ENCODE peak calls at places on chromosomes 6 and 20, in six cellular contexts. E is pancreas; W is HFF-Myc; L is choroid plexus epithelial cell; F is AG04449; Q is CD4-positive, alpha-beta T cell. J is an unnamed sample.

GRCh38 chr6:55632953-55633352 is 54.0 kb upstream of the HMGCLL1 start:
- DNase-seq in L (peak; percentile 13), E (no peak), Q (no peak), W (no peak), F (no peak), J (no peak)

GRCh38 chr6:149342525-149342924 is 25.0 kb downstream of the TAB2 start:
- DNase-seq in F (no peak), E (no peak), L (no peak), W (no peak), Q (no peak), J (no peak)

GRCh38 chr6:166584046-166584679 is 2.3 kb downstream of the RAMACL start:
- DNase-seq in W (peak; percentile 75), L (no peak), Q (no peak), E (no peak), F (no peak), J (no peak)

GRCh38 chr6:155402656-155403304 is 52.9 kb downstream of the NOX3 start:
- DNase-seq in F (no peak), Q (no peak), L (no peak), E (no peak), W (no peak), J (no peak)

GRCh38 chr6:14038636-14039035 is 78.9 kb upstream of the CD83 start:
- DNase-seq in Q (no peak), W (no peak), L (peak; percentile 25), F (no peak), E (no peak), J (no peak)

GRCh38 chr20:25296094-25297093 is 48.5 kb downstream of the PYGB start:
- DNase-seq in W (no peak), Q (no peak), F (no peak), E (no peak), L (peak; percentile 57), J (no peak)

GRCh38 chr20:23634044-23634801 is 3.5 kb downstream of the CST3 start:
- DNase-seq in E (no peak), W (no peak), F (no peak), L (no peak), Q (no peak), J (no peak)

GRCh38 chr6:119348308-119349040 is 1.1 kb downstream of the MAN1A1 start:
- DNase-seq in W (no peak), L (peak; percentile 50), F (no peak), E (peak; percentile 23), Q (peak; percentile 40), J (no peak)

GRCh38 chr20:4875578-4876067 is 125.7 kb downstream of the SLC23A2 start:
- DNase-seq in F (no peak), Q (no peak), W (no peak), L (no peak), E (no peak), J (no peak)

GRCh38 chr6:46191961-46192360 is 21.2 kb upstream of the ENPP5 start:
- DNase-seq in L (peak; percentile 76), Q (no peak), E (no peak), W (peak; percentile 9), F (peak; percentile 16), J (peak; percentile 4)

GRCh38 chr20:3935295-3935955 is 46.2 kb downstream of the PANK2 start:
- DNase-seq in Q (no peak), L (no peak), E (no peak), W (no peak), F (no peak), J (no peak)

GRCh38 chr20:59864726-59865125 is 68.7 kb downstream of the SYCP2 start:
- DNase-seq in W (no peak), E (no peak), F (no peak), Q (no peak), L (no peak), J (no peak)

GRCh38 chr6:30234361-30234760 is 21.2 kb upstream of the TRIM26 start:
- DNase-seq in E (no peak), W (no peak), F (no peak), L (no peak), Q (no peak), J (no peak)

GRCh38 chr20:6583134-6583738 is 184.2 kb upstream of the BMP2 start:
- DNase-seq in Q (no peak), E (peak; percentile 25), F (no peak), L (peak; percentile 78), W (peak; percentile 50), J (no peak)

GRCh38 chr6:5184878-5185277 is 75.9 kb downstream of the LYRM4 start:
- DNase-seq in W (no peak), Q (no peak), E (no peak), F (no peak), L (no peak), J (no peak)

DNA sequence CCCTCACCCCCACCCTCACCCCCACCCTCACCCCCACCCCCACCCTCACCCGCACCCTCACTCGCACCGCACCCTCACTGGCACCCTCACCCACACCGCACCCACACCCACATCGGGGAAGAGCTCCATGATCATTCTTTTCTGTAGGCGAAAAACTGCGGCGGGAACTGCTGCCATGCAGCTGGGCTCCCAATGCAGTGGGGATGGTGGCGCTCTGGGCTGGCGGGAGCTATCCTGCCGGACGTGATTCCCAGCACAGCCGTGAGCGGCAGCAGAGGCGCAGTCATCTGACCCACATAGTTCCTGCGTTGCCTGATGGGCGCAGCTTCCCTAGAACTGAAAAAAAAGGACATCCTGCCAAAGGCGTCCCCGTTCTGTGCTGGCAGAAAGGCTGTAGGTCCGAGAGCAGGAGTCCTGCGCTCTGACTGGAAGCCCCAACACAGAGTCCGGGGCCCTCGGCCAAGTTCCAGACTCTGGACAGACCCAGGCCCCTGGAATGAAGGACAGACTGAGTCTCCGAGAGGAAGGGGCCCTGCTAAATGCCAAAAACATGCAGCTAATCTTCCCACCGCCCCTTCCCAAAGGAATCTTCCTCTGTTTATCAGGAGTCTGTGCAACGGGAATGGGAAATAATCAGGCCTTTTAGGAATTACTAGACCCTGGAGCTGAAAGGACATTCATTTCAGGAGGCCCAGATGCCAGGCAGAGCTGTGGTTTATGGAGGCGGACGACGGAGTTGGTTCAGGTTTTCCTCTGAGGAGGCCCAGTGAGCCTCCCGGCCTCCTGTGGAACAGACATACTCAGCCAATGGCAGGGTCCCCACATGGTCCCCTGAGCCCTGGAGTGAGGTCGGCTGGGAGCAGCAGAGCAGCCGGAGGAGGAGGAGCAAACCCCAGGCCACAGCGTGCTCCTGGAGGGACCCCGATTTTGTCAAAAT is 14.1 kb upstream of the TCFL5 start:
- DNase-seq in E (peak; percentile 54), L (peak; percentile 82), F (no peak), Q (no peak), W (peak; percentile 81), J (no peak)
- TF ChIP-seq CTCF in E (no peak), L (peak; percentile 56), F (peak; percentile 38), Q (no peak), W (peak; percentile 47), J (peak; percentile 50)

GRCh38 chr6:147176795-147177194 is 27.4 kb upstream of the STXBP5 start:
- DNase-seq in E (peak; percentile 72), F (no peak), L (no peak), Q (no peak), W (no peak), J (no peak)

GRCh38 chr6:147170269-147170668 is 33.9 kb upstream of the STXBP5 start:
- DNase-seq in L (peak; percentile 90), F (peak; percentile 91), W (peak; percentile 24), Q (no peak), E (no peak), J (peak; percentile 80)

GRCh38 chr6:147177286-147177685 is 26.9 kb upstream of the STXBP5 start:
- DNase-seq in F (no peak), Q (no peak), E (no peak), W (no peak), L (peak; percentile 13), J (no peak)

GRCh38 chr6:147173140-147173539 is 31.1 kb upstream of the STXBP5 start:
- DNase-seq in Q (no peak), L (no peak), E (no peak), F (no peak), W (no peak), J (no peak)

DNA sequence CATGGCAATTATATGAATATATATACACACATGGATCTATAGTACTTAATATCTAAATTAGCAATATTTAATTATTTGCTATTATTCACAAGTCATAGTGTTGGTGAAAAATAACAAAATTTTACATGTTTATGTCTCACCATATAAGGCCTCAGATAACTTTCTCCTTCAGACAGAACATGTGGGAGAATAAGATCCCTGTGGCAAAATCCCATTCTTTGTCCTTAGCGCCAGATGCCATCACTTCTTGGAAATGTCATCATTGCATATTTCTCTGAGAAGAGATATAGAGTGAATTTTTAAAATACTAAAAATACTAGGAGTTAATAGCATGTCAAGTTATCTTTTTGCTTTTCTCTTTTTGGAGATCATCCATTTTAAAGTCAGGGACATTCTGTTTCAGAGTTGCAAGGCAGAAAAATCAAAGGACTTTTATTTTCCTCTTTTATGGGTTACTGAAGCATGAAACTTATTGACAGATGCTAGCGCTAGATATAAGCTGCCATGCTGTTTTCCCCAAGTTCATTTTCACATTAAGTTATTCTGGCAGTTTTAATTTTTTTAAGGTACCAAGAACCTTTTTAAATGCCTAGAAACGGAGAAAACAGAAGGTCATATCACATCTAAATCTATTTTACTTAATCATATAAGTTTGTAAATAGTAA is 30.4 kb upstream of the STXBP5 start:
- DNase-seq in W (no peak), L (no peak), F (no peak), E (no peak), Q (no peak), J (no peak)
- TF ChIP-seq CTCF in W (no peak), L (no peak), F (no peak), E (no peak), Q (no peak), J (no peak)

DNA sequence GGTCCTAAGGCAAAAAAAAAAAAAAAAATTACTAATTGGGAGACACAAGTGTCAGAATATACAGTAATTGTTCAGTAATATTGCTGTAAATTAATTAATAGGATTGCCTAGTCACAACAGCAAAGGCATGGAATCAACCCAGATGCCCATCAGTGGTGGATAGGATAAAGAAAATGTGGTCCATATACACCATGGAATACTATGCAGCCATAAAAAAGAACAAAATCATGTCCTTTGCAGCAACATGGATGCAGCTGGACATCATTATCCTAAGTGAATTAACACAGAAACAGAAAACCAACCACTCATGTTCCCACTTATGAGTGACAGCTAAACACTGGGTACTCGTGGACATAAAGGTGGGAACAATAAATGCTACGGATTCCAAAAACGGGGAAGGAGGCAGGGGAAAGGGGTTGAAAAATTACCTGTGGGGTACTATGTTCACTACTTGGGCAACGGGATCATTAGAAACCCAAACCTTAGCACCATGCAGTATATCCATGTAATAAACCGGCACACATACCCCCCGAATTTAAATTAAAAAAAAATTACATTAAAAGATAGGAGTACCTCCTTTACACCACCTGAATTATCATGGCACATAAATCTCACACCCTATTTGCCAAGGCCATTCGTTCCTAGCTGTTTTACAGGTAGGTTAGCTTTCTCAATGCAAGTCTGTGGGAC is 689 bp upstream of the PFDN4 start:
- DNase-seq in L (no peak), E (no peak), F (no peak), W (no peak), Q (no peak), J (no peak)
- TF ChIP-seq CTCF in L (no peak), E (no peak), F (no peak), W (no peak), Q (no peak), J (no peak)

DNA sequence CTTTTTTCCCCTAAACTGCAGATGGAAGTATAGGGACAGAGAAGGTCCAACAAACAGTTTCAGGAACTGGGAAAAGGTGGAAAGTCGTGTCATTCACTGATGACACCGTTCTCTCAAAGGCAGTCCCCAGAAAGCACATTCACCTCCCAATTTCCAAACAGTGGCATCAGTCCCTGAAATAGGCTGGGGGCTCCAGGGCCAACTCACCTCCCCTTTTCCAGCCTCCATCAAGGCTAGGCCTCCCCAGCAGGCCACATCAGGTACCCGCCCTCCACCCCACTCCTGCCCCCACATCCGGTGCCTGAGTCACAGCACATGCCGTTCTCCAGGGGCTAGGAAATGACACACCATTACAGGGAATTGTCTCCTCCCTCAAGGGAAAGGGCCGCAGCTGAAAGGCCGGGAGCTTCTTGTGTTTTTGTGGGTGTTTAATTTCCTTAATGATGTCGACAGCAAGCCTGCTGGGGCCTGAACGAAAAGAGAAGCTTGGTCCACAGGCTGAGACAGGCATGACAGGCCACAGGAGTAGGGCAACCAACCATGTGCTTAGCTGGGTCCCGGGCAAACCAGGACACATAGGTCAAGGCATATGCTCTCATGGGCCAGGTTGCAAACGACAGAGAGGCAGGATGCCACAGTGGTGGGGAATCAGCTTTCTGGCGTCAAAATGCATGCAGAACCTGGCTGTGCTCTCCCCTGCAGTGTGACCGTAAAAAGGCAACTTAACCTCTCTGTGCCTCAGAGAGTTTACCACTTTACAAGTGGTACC is 39.2 kb downstream of the ZMYND8 start:
- DNase-seq in Q (peak; percentile 53), F (peak; percentile 90), L (peak; percentile 98), W (peak; percentile 90), E (peak; percentile 26), J (peak; percentile 84)
- TF ChIP-seq CTCF in Q (no peak), F (no peak), L (no peak), W (no peak), E (no peak), J (no peak)

J was measured in AG09319.